ENCODE peak calls at places on chromosome 9, in seven cellular contexts. K is sigmoid colon, P is fibroblast of lung, R is colonic mucosa, N is RWPE1, H is lower leg skin, B is pancreas. C is an unnamed sample.

GRCh38 chr9:105007143-105007542 is 79.2 kb upstream of the ABCA1 start:
- DNase-seq in P (peak), B (no peak), K (peak), H (peak), N (peak), R (no peak), C (peak)

GRCh38 chr9:17135578-17135904 is 701 bp downstream of the CNTLN start:
- DNase-seq in P (no peak), R (no peak), B (no peak), H (peak), K (no peak), N (no peak), C (no peak)

GRCh38 chr9:104633976-104634520 is 16.0 kb upstream of the OR13C9 start:
- DNase-seq in K (no peak), H (peak), N (no peak), R (no peak), P (no peak), B (no peak), C (no peak)

GRCh38 chr9:108615152-108615551 is 240.6 kb downstream of the ACTL7B start:
- DNase-seq in N (no peak), H (no peak), B (no peak), P (no peak), R (no peak), K (no peak), C (no peak)

GRCh38 chr9:137828527-137829259 is 48.9 kb upstream of the CACNA1B start:
- DNase-seq in P (peak), B (no peak), K (no peak), H (no peak), R (no peak), N (no peak), C (no peak)

GRCh38 chr9:114085404-114085803 is 7.3 kb upstream of the AMBP start:
- DNase-seq in R (no peak), N (no peak), H (peak), P (no peak), B (no peak), K (peak), C (no peak)

GRCh38 chr9:13427587-13427986 is 148.1 kb upstream of the MPDZ start:
- DNase-seq in P (peak), B (no peak), K (no peak), H (no peak), N (peak), R (peak), C (no peak)

GRCh38 chr9:79877943-79878612 is 306.3 kb downstream of the TLE4 start:
- DNase-seq in N (no peak), B (no peak), K (no peak), P (no peak), R (no peak), H (no peak), C (no peak)

GRCh38 chr9:88652876-88653275 is 117.9 kb downstream of the NXNL2 start:
- DNase-seq in B (no peak), N (no peak), K (no peak), H (no peak), R (no peak), P (peak), C (no peak)

GRCh38 chr9:97993000-97993399 is 9.9 kb downstream of the ANP32B start:
- DNase-seq in K (no peak), H (no peak), P (no peak), R (no peak), B (no peak), N (no peak), C (no peak)

GRCh38 chr9:38432922-38433510 is 8.8 kb upstream of the IGFBPL1 start:
- DNase-seq in R (peak), N (peak), H (no peak), B (no peak), K (no peak), P (peak), C (no peak)

GRCh38 chr9:89154651-89155336 is 23.8 kb downstream of the SHC3 start:
- DNase-seq in N (peak), P (peak), K (no peak), H (no peak), B (no peak), R (no peak), C (no peak)

GRCh38 chr9:121700165-121700830 is 48.9 kb downstream of the DAB2IP start:
- DNase-seq in P (peak), K (peak), B (peak), N (peak), H (peak), R (peak), C (peak)

GRCh38 chr9:114335745-114336144 is 6.1 kb downstream of the ORM2 start:
- DNase-seq in H (no peak), B (no peak), K (no peak), N (no peak), P (no peak), R (no peak), C (no peak)

GRCh38 chr9:92655366-92655765 is 14.6 kb downstream of the IPPK start:
- DNase-seq in H (no peak), P (no peak), R (no peak), K (no peak), B (no peak), N (no peak), C (no peak)

GRCh38 chr9:89418882-89419641 is 78.9 kb downstream of the SEMA4D start:
- DNase-seq in R (no peak), P (no peak), H (peak), K (no peak), N (no peak), B (no peak), C (no peak)

GRCh38 chr9:70398145-70398556 is 16.3 kb downstream of the KLF9 start:
- DNase-seq in K (no peak), N (no peak), R (no peak), P (no peak), H (no peak), B (no peak), C (no peak)

GRCh38 chr9:89309608-89310485 is 1.1 kb upstream of the CKS2 start:
- DNase-seq in N (no peak), B (no peak), H (no peak), P (no peak), R (peak), K (no peak), C (no peak)

GRCh38 chr9:111222757-111223156 is 107.3 kb downstream of the OR2K2 start:
- DNase-seq in R (no peak), B (no peak), K (no peak), N (no peak), P (no peak), H (no peak), C (no peak)

GRCh38 chr9:35904966-35905781 is 828 bp upstream of the HRCT1 start:
- DNase-seq in B (no peak), N (peak), P (no peak), R (peak), K (no peak), H (no peak), C (no peak)

GRCh38 chr9:120928720-120929389 is 2.3 kb upstream of the TRAF1 start:
- DNase-seq in H (peak), R (peak), P (no peak), N (peak), B (peak), K (peak), C (peak)

GRCh38 chr9:34451545-34451944 is 6.8 kb downstream of the FAM219A start:
- DNase-seq in K (no peak), H (no peak), B (no peak), P (peak), N (no peak), R (no peak), C (no peak)

GRCh38 chr9:133320421-133320881 is 15.5 kb downstream of the SURF6 start:
- DNase-seq in N (no peak), K (peak), B (no peak), P (no peak), R (no peak), H (peak), C (no peak)

GRCh38 chr9:109401169-109401989 is 80.5 kb upstream of the EPB41L4B start:
- DNase-seq in K (no peak), R (peak), P (peak), N (peak), B (peak), H (no peak), C (peak)

GRCh38 chr9:134858051-134858841 is 22.4 kb upstream of the FCN2 start:
- DNase-seq in N (peak), H (no peak), R (no peak), K (peak), B (no peak), P (peak), C (peak)
- TF ChIP-seq CTCF in N (no peak), H (no peak), R (no peak), K (no peak), B (no peak), P (no peak), C (no peak)

GRCh38 chr9:106934831-106935230 is 71.9 kb downstream of the ZNF462 start:
- DNase-seq in P (no peak), B (no peak), H (no peak), K (no peak), R (no peak), N (no peak), C (no peak)

GRCh38 chr9:106932675-106933074 is 69.7 kb downstream of the ZNF462 start:
- DNase-seq in P (no peak), B (no peak), H (no peak), K (no peak), R (no peak), N (no peak), C (no peak)

GRCh38 chr9:106934424-106934823 is 71.5 kb downstream of the ZNF462 start:
- DNase-seq in N (no peak), K (no peak), P (no peak), B (no peak), H (no peak), R (no peak), C (no peak)

GRCh38 chr9:106933470-106933869 is 70.5 kb downstream of the ZNF462 start:
- DNase-seq in R (no peak), P (peak), N (no peak), H (no peak), K (no peak), B (no peak), C (no peak)

GRCh38 chr9:106936680-106937079 is 73.7 kb downstream of the ZNF462 start:
- DNase-seq in P (no peak), H (no peak), N (no peak), R (no peak), K (no peak), B (no peak), C (no peak)
- TF ChIP-seq CTCF in P (no peak), H (no peak), N (no peak), R (no peak), K (no peak), B (no peak), C (no peak)

GRCh38 chr9:21811914-21812313 is 9.5 kb downstream of the MTAP start:
- DNase-seq in B (no peak), N (no peak), R (no peak), H (no peak), P (no peak), K (no peak), C (no peak)

GRCh38 chr9:21810881-21811280 is 8.4 kb downstream of the MTAP start:
- DNase-seq in P (no peak), B (no peak), N (no peak), H (no peak), K (no peak), R (no peak), C (no peak)

GRCh38 chr9:21812415-21812814 is 10.0 kb downstream of the MTAP start:
- DNase-seq in P (no peak), B (no peak), H (no peak), K (no peak), N (peak), R (no peak), C (no peak)

GRCh38 chr9:21813575-21814473 is 11.4 kb downstream of the MTAP start:
- DNase-seq in H (no peak), R (peak), P (peak), B (no peak), N (peak), K (peak), C (peak)

DNA sequence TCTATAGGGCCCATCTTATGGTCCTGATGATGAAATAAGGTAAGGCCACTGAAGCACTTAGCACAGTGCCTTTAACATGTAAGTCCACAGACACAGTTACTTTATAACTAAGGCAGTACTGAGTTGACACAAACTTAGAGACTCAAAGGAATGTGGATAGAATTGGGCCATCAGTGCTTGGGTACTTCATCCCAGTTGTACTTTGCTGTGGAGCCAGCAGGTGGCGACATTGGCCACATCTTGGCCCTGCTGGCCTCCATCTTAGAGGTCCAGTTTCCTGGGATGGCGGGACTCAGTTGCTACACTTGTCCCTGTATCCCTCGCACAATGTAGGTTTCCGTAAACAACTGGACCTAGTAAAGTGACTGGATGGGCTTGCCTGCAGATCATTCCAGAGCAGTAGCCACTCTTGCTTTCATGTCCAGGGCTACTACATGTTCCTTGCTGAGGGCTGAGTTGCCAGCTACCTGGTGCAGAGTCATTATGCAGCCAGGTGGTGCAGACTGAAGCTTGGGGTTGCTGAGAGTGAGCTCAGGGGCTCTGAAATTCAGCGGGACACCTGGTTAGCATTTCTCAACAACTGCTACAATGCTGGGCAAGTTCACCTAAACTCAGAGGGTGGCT is 10.6 kb downstream of the MTAP start:
- DNase-seq in K (peak), H (peak), B (peak), N (peak), R (peak), P (peak), C (peak)
- TF ChIP-seq CTCF in K (peak), H (no peak), B (peak), N (peak), R (peak), P (peak), C (peak)

DNA sequence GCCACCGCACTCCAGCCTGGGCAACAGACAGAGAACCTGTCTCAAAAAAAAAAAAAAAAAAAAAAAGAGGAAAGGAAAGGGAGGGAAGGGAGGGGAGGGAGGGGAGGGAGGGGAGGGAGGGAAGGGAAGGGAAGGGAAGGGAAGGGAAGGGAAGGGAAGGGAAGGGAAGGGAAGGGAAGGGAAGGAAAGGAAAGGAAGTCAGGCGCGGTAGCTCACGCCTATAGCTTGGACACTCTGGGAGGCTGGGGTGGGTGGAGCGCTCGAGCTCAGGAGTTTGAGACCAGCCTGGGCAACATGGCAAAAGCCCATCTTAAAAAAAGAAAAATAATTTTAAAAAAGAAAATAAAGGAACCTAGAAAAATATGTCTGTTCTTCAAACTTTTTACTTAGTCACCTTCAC is 56.0 kb upstream of the CER1 start:
- DNase-seq in R (no peak), B (no peak), P (no peak), H (no peak), N (no peak), K (no peak), C (no peak)
- TF ChIP-seq CTCF in R (no peak), B (no peak), P (no peak), H (no peak), N (no peak), K (no peak), C (no peak)

GRCh38 chr9:76883341-76883740 is 22.6 kb downstream of the PRUNE2 start:
- DNase-seq in B (no peak), H (no peak), P (no peak), N (no peak), R (no peak), K (no peak), C (no peak)

GRCh38 chr9:76887951-76888350 is 18.0 kb downstream of the PRUNE2 start:
- DNase-seq in H (no peak), B (no peak), K (no peak), R (no peak), N (no peak), P (no peak), C (no peak)

GRCh38 chr9:76886318-76886717 is 19.6 kb downstream of the PRUNE2 start:
- DNase-seq in B (no peak), P (no peak), K (no peak), R (no peak), N (no peak), H (no peak), C (no peak)

GRCh38 chr9:76884823-76885222 is 21.1 kb downstream of the PRUNE2 start:
- DNase-seq in P (no peak), K (no peak), R (no peak), H (no peak), N (no peak), B (no peak), C (no peak)

GRCh38 chr9:76887003-76887821 is 18.7 kb downstream of the PRUNE2 start:
- DNase-seq in B (no peak), N (no peak), R (no peak), P (no peak), K (no peak), H (no peak), C (no peak)
- TF ChIP-seq CTCF in B (no peak), N (no peak), R (no peak), P (no peak), K (no peak), H (no peak), C (no peak)

GRCh38 chr9:69121155-69122085 is 52.7 kb upstream of the TJP2 start:
- DNase-seq in B (peak), H (peak), R (peak), N (peak), P (peak), K (no peak), C (peak)

GRCh38 chr9:69122391-69123141 is 51.5 kb upstream of the TJP2 start:
- DNase-seq in P (peak), N (peak), R (peak), K (no peak), B (no peak), H (no peak), C (no peak)

GRCh38 chr9:69118656-69119055 is 55.4 kb upstream of the TJP2 start:
- DNase-seq in P (no peak), K (no peak), H (no peak), B (no peak), R (no peak), N (no peak), C (no peak)

GRCh38 chr9:69120380-69121154 is 53.5 kb upstream of the TJP2 start:
- DNase-seq in N (peak), K (no peak), R (peak), H (peak), B (peak), P (peak), C (peak)

GRCh38 chr9:69122086-69122390 is 52.0 kb upstream of the TJP2 start:
- DNase-seq in P (peak), R (peak), B (peak), K (peak), N (peak), H (peak), C (peak)
- TF ChIP-seq CTCF in P (no peak), R (no peak), B (no peak), K (no peak), N (no peak), H (no peak), C (no peak)

GRCh38 chr9:96219615-96220257 is 82.2 kb downstream of the HSD17B3 start:
- DNase-seq in H (peak), P (no peak), K (peak), R (peak), B (peak), N (peak), C (no peak)
- TF ChIP-seq CTCF in H (no peak), P (no peak), K (peak), R (peak), B (peak), N (peak), C (no peak)

C was measured in breast epithelium.